ENCODE peak calls at places on chromosomes 16 and 17, in four cellular contexts. I is suprapubic skin, G is HL-60, R is GM23338. N is an unnamed sample.

GRCh38 chr17:80030730-80031410 is 4.8 kb downstream of the TBC1D16 start:
- DNase-seq in G (no peak), R (no peak), I (no peak), N (peak; percentile 37)

GRCh38 chr16:72793716-72794115 is 254.2 kb downstream of the ZFHX3 start:
- DNase-seq in G (no peak), R (no peak), I (no peak), N (no peak)

GRCh38 chr17:48546924-48547838 is 2.3 kb upstream of the HOXB2 start:
- DNase-seq in R (no peak), I (no peak), G (no peak), N (no peak)

GRCh38 chr16:192686-193085 is 12.4 kb downstream of the HBQ1 start:
- DNase-seq in R (no peak), G (no peak), I (no peak), N (no peak)

GRCh38 chr16:13351651-13352217 is 450.3 kb downstream of the SHISA9 start:
- DNase-seq in R (peak; percentile 9), I (no peak), G (no peak), N (no peak)

GRCh38 chr17:72122002-72122310 is 1.1 kb downstream of the SOX9 start:
- DNase-seq in I (no peak), G (no peak), R (no peak), N (no peak)

GRCh38 chr17:44970136-44970737 is 2.1 kb upstream of the C1QL1 start:
- DNase-seq in G (no peak), I (no peak), R (peak; percentile 76), N (no peak)

GRCh38 chr16:17529982-17530760 is 59.4 kb upstream of the XYLT1 start:
- DNase-seq in I (no peak), R (no peak), G (no peak), N (peak; percentile 77)

GRCh38 chr17:1865252-1866037 is 35.6 kb downstream of the RPA1 start:
- DNase-seq in G (peak; percentile 33), R (peak; percentile 69), I (no peak), N (peak; percentile 78)

GRCh38 chr17:76515291-76515949 is 14.2 kb upstream of the RHBDF2 start:
- DNase-seq in I (peak; percentile 93), R (no peak), G (peak; percentile 21), N (peak; percentile 86)

GRCh38 chr17:83200746-83201145 is 121.3 kb downstream of the METRNL start:
- DNase-seq in I (peak; percentile 62), R (no peak), G (no peak), N (peak; percentile 82)

GRCh38 chr17:83198366-83199341 is 119.2 kb downstream of the METRNL start:
- DNase-seq in G (no peak), R (no peak), I (peak; percentile 64), N (peak; percentile 82)

GRCh38 chr17:83201206-83202001 is 122.0 kb downstream of the METRNL start:
- DNase-seq in R (no peak), G (no peak), I (peak; percentile 38), N (no peak)

GRCh38 chr17:83199500-83200201 is 120.2 kb downstream of the METRNL start:
- DNase-seq in R (no peak), G (peak; percentile 82), I (peak; percentile 76), N (peak; percentile 94)

GRCh38 chr17:83200231-83200699 is 120.9 kb downstream of the METRNL start:
- DNase-seq in R (no peak), G (peak; percentile 90), I (peak; percentile 91), N (peak; percentile 93)
- TF ChIP-seq POLR2AphosphoS5 in R (no peak), G (peak; percentile 83), I (peak; percentile 60), N (peak; percentile 79)

GRCh38 chr17:56659622-56660021 is 66.1 kb downstream of the NOG start:
- DNase-seq in G (no peak), I (no peak), R (no peak), N (no peak)

GRCh38 chr17:56652608-56653007 is 59.1 kb downstream of the NOG start:
- DNase-seq in G (no peak), R (no peak), I (no peak), N (no peak)

GRCh38 chr17:56658648-56659047 is 65.1 kb downstream of the NOG start:
- DNase-seq in R (no peak), G (no peak), I (no peak), N (no peak)

GRCh38 chr17:56653877-56654276 is 60.4 kb downstream of the NOG start:
- DNase-seq in R (peak; percentile 93), G (peak; percentile 65), I (no peak), N (no peak)

DNA sequence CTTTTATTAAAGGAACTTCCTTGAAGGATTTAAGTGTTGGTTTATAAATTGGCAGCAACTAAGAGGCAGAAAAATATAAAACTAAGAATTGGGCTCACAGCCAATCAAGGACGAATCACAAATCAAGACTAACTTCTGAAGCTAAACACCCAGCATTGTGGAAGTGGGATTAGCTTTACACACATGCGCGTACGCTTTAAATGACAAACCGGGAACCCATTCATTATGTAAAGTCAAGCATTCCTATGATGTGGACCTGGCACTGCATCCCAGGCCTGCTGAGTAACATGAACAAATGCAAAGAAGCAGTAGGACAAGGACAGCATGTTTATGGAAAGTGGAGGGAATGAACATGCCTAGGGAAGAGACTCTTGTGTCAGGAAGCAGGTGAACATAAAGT is 63.5 kb downstream of the NOG start:
- DNase-seq in G (no peak), I (no peak), R (no peak), N (no peak)
- TF ChIP-seq CTCF in G (no peak), I (no peak), R (no peak), N (no peak)

DNA sequence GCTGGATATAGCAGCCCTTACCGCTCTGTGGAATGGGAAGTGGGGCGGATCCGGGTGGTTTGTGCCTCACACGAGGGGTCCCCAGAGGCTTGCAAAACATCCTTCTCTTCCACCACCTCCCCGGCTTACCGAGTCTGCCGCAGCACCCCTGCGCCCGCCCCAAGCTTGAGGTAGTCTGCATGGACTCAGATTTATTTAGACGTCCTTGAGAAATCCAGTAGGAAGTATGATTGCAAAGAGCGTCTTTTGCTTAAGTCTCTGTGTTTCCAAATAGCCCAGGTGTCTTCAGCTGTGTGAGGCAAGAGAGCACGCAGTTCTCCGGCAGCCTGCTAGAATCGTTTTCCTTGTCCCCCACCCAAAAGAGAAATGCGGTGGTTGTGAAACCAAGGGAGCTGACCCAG is 2.4 kb downstream of the KIAA0513 start:
- DNase-seq in I (no peak), G (peak; percentile 75), R (no peak), N (no peak)
- TF ChIP-seq POLR2AphosphoS5 in I (no peak), G (peak; percentile 66), R (no peak), N (no peak)

DNA sequence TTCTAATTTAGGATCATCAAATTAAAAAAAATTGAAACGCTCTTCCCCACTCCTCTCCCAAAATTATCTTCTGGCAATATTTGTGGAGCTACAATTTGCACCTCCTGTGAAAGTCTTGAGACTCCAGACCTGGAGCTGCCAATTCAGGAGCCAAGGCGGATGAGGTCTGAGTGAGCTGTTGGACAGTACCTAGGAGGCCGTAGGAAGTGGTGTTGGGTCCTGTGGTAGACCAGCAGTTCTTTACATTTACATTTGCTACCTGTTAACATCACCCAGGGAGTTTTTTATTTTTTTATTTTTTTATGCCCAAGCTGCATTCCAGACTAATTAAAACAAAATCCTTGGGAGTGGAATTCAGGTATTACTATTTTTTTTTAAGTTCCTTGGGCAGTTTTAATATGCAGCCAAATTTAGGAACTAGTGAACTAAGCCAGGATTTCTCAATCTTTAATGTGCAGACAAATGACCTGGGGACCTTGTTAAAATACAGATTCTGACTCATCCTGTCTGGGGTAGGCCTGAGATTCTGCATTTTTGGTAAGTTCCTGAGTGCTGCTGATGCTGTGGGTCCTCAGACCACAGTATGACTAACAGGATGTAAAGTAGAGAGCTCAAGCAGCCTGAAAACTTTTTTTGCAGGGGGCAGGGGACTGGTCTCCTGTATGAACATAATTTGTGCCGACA is 271.1 kb downstream of the PHKB start:
- DNase-seq in I (no peak), R (peak; percentile 2), G (no peak), N (no peak)
- TF ChIP-seq CTCF in I (no peak), R (no peak), G (no peak), N (no peak)

DNA sequence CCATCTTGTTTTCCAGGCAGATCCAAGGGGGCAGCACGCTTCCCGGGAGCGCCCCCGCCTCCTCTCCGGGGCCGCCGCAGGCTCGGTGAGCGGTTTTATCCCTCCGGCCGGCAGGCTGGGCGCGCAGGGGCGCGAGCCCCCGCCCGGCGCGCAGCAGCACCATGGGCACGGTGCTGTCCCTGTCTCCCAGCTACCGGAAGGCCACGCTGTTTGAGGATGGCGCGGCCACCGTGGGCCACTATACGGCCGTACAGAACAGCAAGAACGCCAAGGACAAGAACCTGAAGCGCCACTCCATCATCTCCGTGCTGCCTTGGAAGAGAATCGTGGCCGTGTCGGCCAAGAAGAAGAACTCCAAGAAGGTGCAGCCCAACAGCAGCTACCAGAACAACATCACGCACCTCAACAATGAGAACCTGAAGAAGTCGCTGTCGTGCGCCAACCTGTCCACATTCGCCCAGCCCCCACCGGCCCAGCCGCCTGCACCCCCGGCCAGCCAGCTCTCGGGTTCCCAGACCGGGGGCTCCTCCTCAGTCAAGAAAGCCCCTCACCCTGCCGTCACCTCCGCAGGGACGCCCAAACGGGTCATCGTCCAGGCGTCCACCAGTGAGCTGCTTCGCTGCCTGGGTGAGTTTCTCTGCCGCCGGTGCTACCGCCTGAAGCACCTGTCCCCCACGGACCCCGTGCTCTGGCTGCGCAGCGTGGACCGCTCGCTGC is 825 bp downstream of the CDK5R1 start:
- DNase-seq in R (peak; percentile 44), G (no peak), I (no peak), N (peak; percentile 87)
- TF ChIP-seq POLR2AphosphoS5 in R (no peak), G (no peak), I (no peak), N (peak; percentile 17)

GRCh38 chr16:85396879-85397871 is 215.9 kb upstream of the GSE1 start:
- DNase-seq in G (no peak), R (peak; percentile 54), I (peak; percentile 60), N (peak; percentile 66)
- TF ChIP-seq CTCF in G (no peak), R (peak; percentile 47), I (no peak), N (no peak)

GRCh38 chr16:85309656-85310587 is 197.7 kb upstream of the CIBAR2 start:
- DNase-seq in G (peak; percentile 90), I (no peak), R (peak; percentile 77), N (peak; percentile 90)
- TF ChIP-seq POLR2AphosphoS5 in G (peak; percentile 79), I (no peak), R (no peak), N (peak; percentile 73)